ENCODE peak calls at places on chromosome 3, in five cellular contexts. One of them, this sample, is unnamed.

GRCh38 chr3:197404030-197404429 is 105.6 kb upstream of the DLG1 start:
- DNase-seq in pancreas: no peak
- DNase-seq in heart right ventricle: no peak
- DNase-seq in GM06990: no peak
- DNase-seq in spleen: peak
- DNase-seq in this sample: no peak

GRCh38 chr3:45939341-45939771 is 3.9 kb upstream of the CXCR6 start:
- DNase-seq in pancreas: no peak
- DNase-seq in heart right ventricle: no peak
- DNase-seq in GM06990: no peak
- DNase-seq in spleen: no peak
- DNase-seq in this sample: peak

GRCh38 chr3:25259871-25260270 is 168.2 kb upstream of the RARB start:
- DNase-seq in pancreas: no peak
- DNase-seq in heart right ventricle: no peak
- DNase-seq in GM06990: no peak
- DNase-seq in spleen: no peak
- DNase-seq in this sample: no peak

GRCh38 chr3:81927811-81928210 is 166.4 kb upstream of the GBE1 start:
- DNase-seq in pancreas: no peak
- DNase-seq in heart right ventricle: no peak
- DNase-seq in GM06990: no peak
- DNase-seq in spleen: no peak
- DNase-seq in this sample: no peak

GRCh38 chr3:121997372-121997771 is 24.7 kb downstream of the ILDR1 start:
- DNase-seq in pancreas: no peak
- DNase-seq in heart right ventricle: no peak
- DNase-seq in GM06990: no peak
- DNase-seq in spleen: no peak
- DNase-seq in this sample: peak

GRCh38 chr3:136093771-136094170 is 102.4 kb downstream of the MSL2 start:
- DNase-seq in pancreas: no peak
- DNase-seq in heart right ventricle: no peak
- DNase-seq in GM06990: no peak
- DNase-seq in spleen: no peak
- DNase-seq in this sample: no peak

GRCh38 chr3:16741103-16741758 is 136.0 kb upstream of the DAZL start:
- DNase-seq in pancreas: no peak
- DNase-seq in heart right ventricle: no peak
- DNase-seq in GM06990: no peak
- DNase-seq in spleen: no peak
- DNase-seq in this sample: peak

GRCh38 chr3:54538346-54538745 is 389.5 kb downstream of the LRTM1 start:
- DNase-seq in pancreas: no peak
- DNase-seq in heart right ventricle: no peak
- DNase-seq in GM06990: no peak
- DNase-seq in spleen: no peak
- DNase-seq in this sample: peak

GRCh38 chr3:190883973-190884832 is 21.7 kb upstream of the GMNC start:
- DNase-seq in pancreas: no peak
- DNase-seq in heart right ventricle: no peak
- DNase-seq in GM06990: peak
- DNase-seq in spleen: no peak
- DNase-seq in this sample: peak
- TF ChIP-seq CTCF in pancreas: peak
- TF ChIP-seq CTCF in heart right ventricle: peak
- TF ChIP-seq CTCF in GM06990: peak
- TF ChIP-seq CTCF in spleen: peak
- TF ChIP-seq CTCF in this sample: peak

GRCh38 chr3:138686771-138687221 is 78.2 kb downstream of the FAIM start:
- DNase-seq in pancreas: no peak
- DNase-seq in heart right ventricle: no peak
- DNase-seq in GM06990: peak
- DNase-seq in spleen: no peak
- DNase-seq in this sample: peak
- H3K4me3 ChIP-seq in pancreas: no peak
- H3K4me3 ChIP-seq in heart right ventricle: no peak
- H3K4me3 ChIP-seq in GM06990: no peak
- H3K4me3 ChIP-seq in spleen: no peak
- H3K4me3 ChIP-seq in this sample: no peak

GRCh38 chr3:147756478-147756877 is 347.3 kb downstream of the ZIC1 start:
- DNase-seq in pancreas: no peak
- DNase-seq in heart right ventricle: no peak
- DNase-seq in GM06990: no peak
- DNase-seq in spleen: no peak
- DNase-seq in this sample: no peak

GRCh38 chr3:147757919-147758318 is 348.8 kb downstream of the ZIC1 start:
- DNase-seq in pancreas: no peak
- DNase-seq in heart right ventricle: no peak
- DNase-seq in GM06990: no peak
- DNase-seq in spleen: no peak
- DNase-seq in this sample: no peak

GRCh38 chr3:147758786-147759185 is 349.6 kb downstream of the ZIC1 start:
- DNase-seq in pancreas: no peak
- DNase-seq in heart right ventricle: no peak
- DNase-seq in GM06990: no peak
- DNase-seq in spleen: no peak
- DNase-seq in this sample: no peak

DNA sequence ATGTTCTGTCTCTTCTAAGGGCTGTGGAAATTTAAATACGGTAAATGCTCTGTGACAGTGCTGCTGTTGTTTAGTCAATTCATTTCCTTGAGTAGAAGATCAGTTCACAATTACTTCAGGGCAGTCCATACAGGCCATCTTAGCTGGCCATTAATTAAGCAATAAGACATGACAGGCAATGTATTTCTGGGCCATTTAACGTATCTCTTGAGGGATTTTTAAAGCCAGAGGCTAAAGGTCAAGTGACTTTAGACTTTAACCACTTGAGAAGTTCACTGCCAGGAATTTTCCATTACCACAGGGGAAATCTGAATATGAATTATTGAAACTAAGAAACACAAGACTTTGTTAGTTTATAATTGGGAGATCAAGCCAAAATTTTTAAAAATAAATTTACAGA is 351.8 kb downstream of the ZIC1 start:
- DNase-seq in pancreas: no peak
- DNase-seq in heart right ventricle: no peak
- DNase-seq in GM06990: no peak
- DNase-seq in spleen: no peak
- DNase-seq in this sample: no peak
- TF ChIP-seq CTCF in pancreas: no peak
- TF ChIP-seq CTCF in heart right ventricle: no peak
- TF ChIP-seq CTCF in GM06990: no peak
- TF ChIP-seq CTCF in spleen: no peak
- TF ChIP-seq CTCF in this sample: no peak

DNA sequence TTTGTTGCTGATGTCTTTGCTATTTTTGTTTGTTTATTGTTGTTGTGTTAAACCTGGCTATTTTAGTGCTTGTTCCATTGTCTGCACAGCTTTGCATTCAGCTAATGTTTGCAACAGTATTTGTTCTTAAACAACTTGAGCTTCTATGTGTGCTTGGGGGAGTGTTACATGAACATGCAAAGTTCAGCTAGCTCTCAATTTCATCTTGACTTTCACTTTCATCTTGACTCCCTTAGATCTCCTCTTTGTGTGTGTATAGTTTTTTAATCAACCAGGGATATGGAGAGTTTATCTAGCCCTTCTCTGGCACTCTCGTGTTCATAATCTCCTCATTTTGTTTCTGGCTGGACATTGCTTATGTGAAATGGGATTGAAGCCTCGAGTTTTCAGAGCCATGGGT is 212.4 kb upstream of the ZBTB20 start:
- DNase-seq in pancreas: no peak
- DNase-seq in heart right ventricle: no peak
- DNase-seq in GM06990: peak
- DNase-seq in spleen: no peak
- DNase-seq in this sample: peak
- H3K4me3 ChIP-seq in pancreas: no peak
- H3K4me3 ChIP-seq in heart right ventricle: no peak
- H3K4me3 ChIP-seq in GM06990: no peak
- H3K4me3 ChIP-seq in spleen: no peak
- H3K4me3 ChIP-seq in this sample: no peak

GRCh38 chr3:157871248-157871647 is 235.0 kb downstream of the SHOX2 start:
- DNase-seq in pancreas: no peak
- DNase-seq in heart right ventricle: no peak
- DNase-seq in GM06990: no peak
- DNase-seq in spleen: no peak
- DNase-seq in this sample: no peak

GRCh38 chr3:157859541-157859940 is 246.7 kb downstream of the SHOX2 start:
- DNase-seq in pancreas: no peak
- DNase-seq in heart right ventricle: no peak
- DNase-seq in GM06990: no peak
- DNase-seq in spleen: no peak
- DNase-seq in this sample: no peak

GRCh38 chr3:157868168-157868567 is 238.1 kb downstream of the SHOX2 start:
- DNase-seq in pancreas: no peak
- DNase-seq in heart right ventricle: no peak
- DNase-seq in GM06990: no peak
- DNase-seq in spleen: no peak
- DNase-seq in this sample: no peak

GRCh38 chr3:157868881-157869280 is 237.3 kb downstream of the SHOX2 start:
- DNase-seq in pancreas: no peak
- DNase-seq in heart right ventricle: no peak
- DNase-seq in GM06990: no peak
- DNase-seq in spleen: no peak
- DNase-seq in this sample: no peak

GRCh38 chr3:157865449-157865862 is 240.8 kb downstream of the SHOX2 start:
- DNase-seq in pancreas: no peak
- DNase-seq in heart right ventricle: peak
- DNase-seq in GM06990: peak
- DNase-seq in spleen: peak
- DNase-seq in this sample: peak
- TF ChIP-seq CTCF in pancreas: peak
- TF ChIP-seq CTCF in heart right ventricle: peak
- TF ChIP-seq CTCF in GM06990: peak
- TF ChIP-seq CTCF in spleen: no peak
- TF ChIP-seq CTCF in this sample: peak

GRCh38 chr3:40455328-40455727 is 1.8 kb upstream of the RPL14 start:
- DNase-seq in pancreas: no peak
- DNase-seq in heart right ventricle: no peak
- DNase-seq in GM06990: no peak
- DNase-seq in spleen: no peak
- DNase-seq in this sample: no peak

GRCh38 chr3:40452562-40452875 is 4.6 kb upstream of the RPL14 start:
- DNase-seq in pancreas: no peak
- DNase-seq in heart right ventricle: no peak
- DNase-seq in GM06990: no peak
- DNase-seq in spleen: no peak
- DNase-seq in this sample: no peak

GRCh38 chr3:40452876-40453730 is 4.0 kb upstream of the RPL14 start:
- DNase-seq in pancreas: peak
- DNase-seq in heart right ventricle: peak
- DNase-seq in GM06990: peak
- DNase-seq in spleen: peak
- DNase-seq in this sample: peak

GRCh38 chr3:40452057-40452456 is 5.1 kb upstream of the RPL14 start:
- DNase-seq in pancreas: no peak
- DNase-seq in heart right ventricle: no peak
- DNase-seq in GM06990: no peak
- DNase-seq in spleen: no peak
- DNase-seq in this sample: no peak

DNA sequence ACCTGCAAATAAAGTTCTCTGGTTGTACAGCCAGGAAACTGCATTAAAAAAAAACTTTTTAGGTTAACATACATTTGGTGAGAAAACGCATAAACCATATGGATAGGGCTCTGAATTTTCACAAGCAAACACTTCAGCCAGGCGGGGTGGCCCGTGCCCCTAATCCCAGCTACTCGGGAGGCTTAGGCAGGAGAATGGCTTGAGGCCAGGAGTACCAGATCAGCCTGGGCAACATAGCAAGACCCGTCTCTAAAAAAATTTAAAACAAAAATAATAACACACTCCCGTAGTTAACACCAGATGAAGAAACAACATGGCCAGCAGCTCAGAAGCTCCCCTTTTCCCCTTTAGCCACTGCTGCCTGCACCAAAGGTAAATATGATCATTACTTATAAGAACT is 3.2 kb upstream of the RPL14 start:
- DNase-seq in pancreas: no peak
- DNase-seq in heart right ventricle: no peak
- DNase-seq in GM06990: no peak
- DNase-seq in spleen: no peak
- DNase-seq in this sample: no peak
- H3K4me3 ChIP-seq in pancreas: no peak
- H3K4me3 ChIP-seq in heart right ventricle: peak
- H3K4me3 ChIP-seq in GM06990: peak
- H3K4me3 ChIP-seq in spleen: peak
- H3K4me3 ChIP-seq in this sample: peak

This sample was measured in GM12865.